ENCODE peak calls at places on chromosomes 1 and 21, in six cellular contexts. T is hepatocyte, J is heart left ventricle, R is fibroblast of lung, P is GM23338, Y is Peyer's patch. I is an unnamed sample. For H3K27me3, the result is how much of the 10 kb centered on the place peaks cover.

GRCh38 chr1:213994888-213995287 is 7.1 kb downstream of the PROX1 start:
- DNase-seq in J (no peak), T (no peak), P (no peak), R (no peak), Y (no peak), I (no peak)

GRCh38 chr1:171128463-171128862 is 37.8 kb downstream of the FMO3 start:
- DNase-seq in Y (no peak), R (no peak), J (no peak), P (no peak), T (no peak), I (no peak)

GRCh38 chr21:42754270-42754933 is 101.0 kb downstream of the PDE9A start:
- DNase-seq in J (no peak), Y (no peak), P (no peak), R (no peak), T (no peak), I (no peak)

GRCh38 chr21:42687796-42688195 is 34.4 kb downstream of the PDE9A start:
- DNase-seq in T (no peak), R (no peak), Y (no peak), J (peak), P (no peak), I (no peak)

GRCh38 chr1:213820362-213821149 is 167.2 kb upstream of the PROX1 start:
- DNase-seq in T (peak), J (no peak), P (no peak), Y (no peak), R (no peak), I (no peak)

GRCh38 chr1:228152918-228153258 is 3.2 kb downstream of the GJC2 start:
- DNase-seq in J (no peak), R (no peak), T (no peak), P (no peak), Y (no peak), I (no peak)

GRCh38 chr1:160261526-160261877 is 847 bp downstream of the DCAF8 start:
- DNase-seq in T (peak), P (peak), J (no peak), Y (peak), R (peak), I (peak)

GRCh38 chr1:231387770-231388669 is 34.1 kb downstream of the EGLN1 start:
- DNase-seq in J (no peak), P (no peak), R (peak), Y (no peak), T (no peak), I (no peak)

GRCh38 chr21:39083377-39084008 is 99.8 kb downstream of the PSMG1 start:
- DNase-seq in Y (peak), T (peak), R (peak), P (no peak), J (no peak), I (no peak)

GRCh38 chr1:60637651-60638050 is 444.7 kb upstream of the NFIA start:
- DNase-seq in P (no peak), J (no peak), Y (no peak), R (no peak), T (no peak), I (no peak)

GRCh38 chr21:27735699-27736098 is 768.8 kb upstream of the ADAMTS5 start:
- DNase-seq in J (no peak), R (no peak), T (no peak), P (no peak), Y (no peak), I (no peak)

GRCh38 chr1:6785721-6786505 is 659 bp downstream of the CAMTA1 start:
- DNase-seq in T (peak), R (peak), J (peak), P (peak), Y (peak), I (peak)

GRCh38 chr1:59298710-59299346 is 1.9 kb downstream of the FGGY start:
- DNase-seq in T (peak), J (no peak), R (no peak), Y (no peak), P (no peak), I (no peak)

GRCh38 chr21:25564349-25564948 is 42.8 kb downstream of the MRPL39 start:
- DNase-seq in P (no peak), Y (no peak), T (no peak), J (no peak), R (no peak), I (no peak)
- H3K4me3 ChIP-seq in P (no peak), Y (no peak), T (no peak), J (no peak), R (peak), I (no peak)

DNA sequence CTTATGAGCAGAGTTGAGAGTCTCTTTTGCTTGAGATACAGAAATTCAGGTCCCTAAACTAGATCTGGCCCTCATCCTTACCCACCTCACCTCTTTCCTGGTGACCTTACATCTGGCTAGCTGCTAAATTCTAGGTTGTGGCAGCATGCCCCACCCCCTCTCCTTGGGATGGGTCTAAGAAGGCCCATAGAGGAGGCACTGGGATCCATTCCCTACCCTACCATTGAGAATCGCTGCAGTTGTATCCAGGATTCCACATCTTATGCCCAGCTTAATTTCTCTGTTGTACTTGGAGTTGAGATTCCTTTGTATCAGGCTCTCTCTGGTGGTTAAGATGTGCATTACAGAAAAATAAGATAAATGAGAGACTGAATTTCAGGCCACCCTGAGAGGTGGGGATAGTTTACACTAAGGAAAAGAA is 9.5 kb upstream of the TMEM39B start:
- DNase-seq in J (no peak), T (peak), Y (no peak), R (peak), P (peak), I (peak)
- TF ChIP-seq CTCF in J (peak), T (peak), Y (peak), R (peak), P (peak), I (peak)

GRCh38 chr1:46490603-46491499 is 1.2 kb downstream of the DMBX1 start:
- DNase-seq in T (no peak), Y (no peak), J (no peak), P (no peak), R (peak), I (no peak)

GRCh38 chr1:46491500-46492268 is 2.0 kb downstream of the DMBX1 start:
- DNase-seq in R (no peak), J (no peak), T (no peak), P (no peak), Y (no peak), I (no peak)

GRCh38 chr1:46493316-46494032 is 3.8 kb downstream of the DMBX1 start:
- DNase-seq in R (no peak), J (no peak), P (no peak), Y (no peak), T (no peak), I (no peak)

GRCh38 chr1:46492871-46493270 is 3.2 kb downstream of the DMBX1 start:
- DNase-seq in T (no peak), P (peak), Y (no peak), J (no peak), R (no peak), I (no peak)

DNA sequence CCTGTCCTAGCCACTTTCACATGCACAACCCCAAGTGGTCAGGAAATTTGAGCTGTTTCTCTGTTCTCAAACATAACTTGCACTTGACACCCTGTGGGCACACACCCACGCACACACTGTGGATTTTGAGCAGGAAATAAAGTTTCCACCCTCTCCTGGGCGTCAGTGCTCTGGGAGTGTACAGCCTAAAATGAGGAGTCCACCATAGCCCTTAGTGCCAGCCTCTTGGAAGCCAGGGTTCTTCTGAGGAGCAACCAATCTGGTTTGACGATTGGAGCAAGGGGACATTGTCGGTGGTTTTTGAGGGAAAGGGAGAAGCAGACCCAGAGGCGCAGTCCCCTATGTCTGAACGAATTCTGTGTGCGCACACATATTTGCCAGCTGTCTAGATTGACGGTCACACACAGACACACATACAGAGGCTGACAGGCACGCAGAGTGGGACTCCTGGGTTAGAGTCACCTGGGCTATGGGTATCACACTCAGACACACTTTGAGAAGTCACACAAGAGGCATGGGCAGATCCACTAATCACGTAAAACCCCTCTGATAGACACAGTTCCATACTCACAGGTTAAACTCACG is 2.7 kb downstream of the DMBX1 start:
- DNase-seq in Y (no peak), P (no peak), T (no peak), J (no peak), R (no peak), I (no peak)
- H3K27me3 ChIP-seq in Y (under half), P (half or more), T (half or more), J (half or more), R (half or more), I (under half)

GRCh38 chr1:180386740-180387367 is 115.5 kb downstream of the ACBD6 start:
- DNase-seq in Y (no peak), T (no peak), P (no peak), J (no peak), R (no peak), I (no peak)
- H3K4me3 ChIP-seq in Y (no peak), T (no peak), P (no peak), J (no peak), R (no peak), I (no peak)

GRCh38 chr1:246280551-246280950 is 226.5 kb downstream of the SMYD3 start:
- DNase-seq in Y (no peak), P (peak), T (peak), R (peak), J (no peak), I (peak)
- TF ChIP-seq CTCF in Y (peak), P (no peak), T (peak), R (peak), J (peak), I (peak)

DNA sequence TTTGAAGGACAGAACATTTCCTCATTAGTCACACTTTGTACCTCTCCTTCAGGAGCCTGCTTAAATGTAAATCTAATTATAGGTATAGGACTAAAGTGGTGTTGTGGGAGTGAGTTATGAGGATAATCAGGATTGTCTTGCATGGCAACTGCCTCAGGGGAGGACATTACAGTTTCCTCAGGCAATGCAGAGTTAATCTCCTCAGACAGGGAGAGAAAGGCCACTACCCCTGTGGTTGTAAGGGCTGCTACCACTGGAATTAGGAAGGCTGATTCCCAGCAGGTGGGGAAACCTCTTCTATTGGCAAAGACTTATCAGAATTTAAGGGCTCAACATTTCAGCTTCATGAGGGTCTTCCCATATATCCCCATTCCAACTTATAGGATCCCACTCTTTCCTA is 286.8 kb upstream of the PBX1 start:
- DNase-seq in R (no peak), P (no peak), T (no peak), Y (no peak), J (no peak), I (peak)
- H3K27me3 ChIP-seq in R (under half), P (under half), T (under half), Y (under half), J (under half), I (under half)

GRCh38 chr1:172894345-172895049 is 156.2 kb downstream of the TNFSF18 start:
- DNase-seq in R (no peak), P (no peak), T (no peak), J (no peak), Y (no peak), I (no peak)
- H3K4me3 ChIP-seq in R (no peak), P (no peak), T (no peak), J (no peak), Y (peak), I (no peak)

GRCh38 chr1:8111560-8111959 is 85.5 kb upstream of the ERRFI1 start:
- DNase-seq in Y (no peak), R (no peak), J (no peak), T (no peak), P (no peak), I (no peak)

GRCh38 chr1:8104278-8105236 is 78.4 kb upstream of the ERRFI1 start:
- DNase-seq in J (no peak), R (no peak), P (no peak), Y (no peak), T (no peak), I (no peak)

GRCh38 chr1:8109226-8109625 is 83.1 kb upstream of the ERRFI1 start:
- DNase-seq in J (no peak), P (no peak), Y (no peak), R (no peak), T (no peak), I (no peak)

GRCh38 chr1:8112611-8113256 is 86.6 kb upstream of the ERRFI1 start:
- DNase-seq in T (no peak), Y (no peak), J (no peak), P (no peak), R (no peak), I (no peak)

GRCh38 chr1:8107897-8108296 is 81.8 kb upstream of the ERRFI1 start:
- DNase-seq in J (no peak), T (no peak), R (no peak), P (no peak), Y (no peak), I (no peak)
- TF ChIP-seq CTCF in J (no peak), T (no peak), R (no peak), P (no peak), Y (no peak), I (no peak)

DNA sequence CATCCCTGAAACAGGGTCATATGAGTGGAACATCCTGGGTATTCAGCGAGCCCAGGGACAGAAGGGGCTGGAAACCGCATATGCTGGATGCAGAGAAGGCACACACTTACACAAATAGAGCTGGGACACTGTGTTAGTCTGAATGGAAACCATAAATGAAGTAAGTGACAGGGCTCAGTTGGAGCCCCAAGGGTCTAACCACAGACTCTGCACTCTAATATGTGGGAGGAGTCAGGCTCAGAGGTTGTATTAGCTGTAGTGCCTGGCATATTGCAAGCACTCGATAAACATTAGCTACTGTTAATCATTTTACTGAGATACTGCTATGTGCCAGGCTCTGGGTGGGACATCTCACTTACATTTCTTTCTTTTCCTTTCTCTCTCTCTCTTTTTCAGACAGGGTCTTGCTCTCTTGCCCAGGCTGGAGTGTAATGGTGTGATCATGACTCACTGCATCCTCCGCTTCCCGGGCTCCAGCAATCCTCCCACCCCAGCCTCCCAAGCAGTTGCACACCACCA is 6.5 kb upstream of the OLIG1 start:
- DNase-seq in P (no peak), Y (no peak), R (no peak), J (no peak), T (no peak), I (no peak)
- H3K27me3 ChIP-seq in P (half or more), Y (under half), R (half or more), J (under half), T (half or more), I (under half)

DNA sequence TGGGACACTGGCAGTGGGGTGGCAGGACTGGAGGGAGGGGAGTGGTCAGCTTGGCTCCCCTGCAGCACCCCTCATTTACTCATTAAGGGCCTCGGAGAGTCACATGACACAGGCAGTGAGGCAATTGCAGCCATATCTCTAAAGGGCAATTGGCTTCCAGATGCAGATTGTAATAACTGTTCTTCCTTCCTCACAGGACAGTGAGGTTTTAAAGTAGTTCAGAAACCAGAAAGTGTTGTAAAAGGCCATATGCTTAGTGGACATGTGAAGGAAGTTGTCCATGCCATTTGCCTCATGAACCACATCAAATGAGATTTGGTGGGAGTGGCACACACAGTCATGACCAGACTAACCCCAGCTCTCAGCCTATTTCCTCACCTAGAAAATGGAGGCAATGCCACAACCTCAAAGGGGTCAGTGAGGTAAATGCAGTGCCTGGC is 11.1 kb downstream of the MTX1 start:
- DNase-seq in J (no peak), Y (no peak), T (peak), P (peak), R (peak), I (peak)
- H3K4me3 ChIP-seq in J (no peak), Y (no peak), T (no peak), P (peak), R (no peak), I (no peak)

I was measured in WERI-Rb-1.